ENCODE peak calls at places on chromosomes 6 and 20, in six cellular contexts. X is T-helper 2 cell, B is GM03348, K is transverse colon, H is GM13976, Y is GDM1. D is an unnamed sample.

GRCh38 chr6:54515013-54515412 is 206.8 kb downstream of the TINAG start:
- DNase-seq in Y (no peak), H (no peak), X (no peak), B (no peak), K (no peak), D (no peak)

GRCh38 chr6:170375661-170376060 is 69.1 kb downstream of the FAM120B start:
- DNase-seq in H (no peak), K (no peak), X (no peak), B (no peak), Y (no peak), D (no peak)

GRCh38 chr6:31651602-31652191 is 764 bp downstream of the BAG6 start:
- DNase-seq in H (peak), K (peak), Y (no peak), X (no peak), B (peak), D (peak)

GRCh38 chr6:41758641-41759035 is 11.4 kb upstream of the PGC start:
- DNase-seq in X (no peak), K (no peak), B (no peak), Y (no peak), H (no peak), D (no peak)

GRCh38 chr20:42530855-42531674 is 658.6 kb downstream of the PTPRT start:
- DNase-seq in H (peak), X (no peak), Y (no peak), B (peak), K (no peak), D (no peak)

GRCh38 chr20:16974080-16974854 is 226.1 kb downstream of the OTOR start:
- DNase-seq in Y (no peak), K (no peak), H (no peak), X (no peak), B (no peak), D (no peak)

GRCh38 chr6:107114872-107115694 is at the start of gene BEND3:
- DNase-seq in Y (no peak), K (peak), X (no peak), H (peak), B (peak), D (no peak)

GRCh38 chr6:73180076-73180717 is 45.1 kb downstream of the KHDC1L start:
- DNase-seq in Y (no peak), K (no peak), X (no peak), B (peak), H (no peak), D (no peak)

GRCh38 chr6:163250122-163250521 is 164.4 kb upstream of the QKI start:
- DNase-seq in Y (no peak), H (no peak), B (no peak), K (no peak), X (no peak), D (no peak)

GRCh38 chr20:60080401-60080800 is 122.2 kb downstream of the CDH26 start:
- DNase-seq in K (no peak), X (no peak), H (no peak), Y (no peak), B (no peak), D (no peak)

GRCh38 chr20:60057866-60058807 is 99.9 kb downstream of the CDH26 start:
- DNase-seq in X (no peak), B (no peak), K (peak), H (no peak), Y (peak), D (no peak)

GRCh38 chr6:30102701-30103629 is 9.9 kb downstream of the TRIM31 start:
- DNase-seq in B (peak), H (peak), K (peak), X (peak), Y (peak), D (peak)

GRCh38 chr20:34271961-34272360 is 30.7 kb downstream of the ASIP start:
- DNase-seq in Y (no peak), K (no peak), H (no peak), B (peak), X (no peak), D (peak)

GRCh38 chr6:140915001-140915950 is 1217.4 kb upstream of the GJE1 start:
- DNase-seq in B (no peak), Y (no peak), X (no peak), K (no peak), H (no peak), D (no peak)

GRCh38 chr6:27216874-27217273 is 30.6 kb upstream of the PRSS16 start:
- DNase-seq in X (no peak), B (no peak), Y (no peak), H (no peak), K (no peak), D (no peak)

GRCh38 chr20:48931527-48932374 is 10.2 kb downstream of the ARFGEF2 start:
- DNase-seq in H (no peak), X (no peak), Y (no peak), B (no peak), K (no peak), D (no peak)

GRCh38 chr20:8757146-8757545 is 311.7 kb upstream of the PLCB4 start:
- DNase-seq in Y (no peak), H (no peak), X (no peak), B (peak), K (no peak), D (peak)

GRCh38 chr20:37302981-37303380 is 13.5 kb downstream of the MANBAL start:
- DNase-seq in H (no peak), Y (no peak), K (no peak), X (no peak), B (no peak), D (no peak)

D was measured in hepatic stellate cell.